ENCODE peak calls at places on chromosomes 11 and 22, in nine cellular contexts. A is tibial nerve, H is ovary, T is SK-N-SH, Q is A549, C is sigmoid colon, J is suprapubic skin, O is transverse colon, G is K562. F is an unnamed sample.

GRCh38 chr11:74849525-74850391 is 99.1 kb downstream of the XRRA1 start:
- DNase-seq in J (no peak), O (no peak), C (no peak), G (no peak), A (no peak), Q (no peak), H (no peak), T (no peak), F (no peak)

GRCh38 chr11:101442171-101442570 is 141.6 kb downstream of the TRPC6 start:
- DNase-seq in H (no peak), Q (no peak), J (no peak), G (no peak), C (no peak), T (no peak), O (no peak), A (no peak), F (no peak)

GRCh38 chr11:63937713-63938480 is 905 bp upstream of the NAA40 start:
- DNase-seq in Q (no peak), G (peak; percentile 59), O (peak; percentile 32), J (no peak), H (peak; percentile 46), C (no peak), A (no peak), T (peak; percentile 50), F (no peak)

GRCh38 chr11:46315033-46315738 is 32.1 kb upstream of the DGKZ start:
- DNase-seq in A (peak; percentile 52), H (peak; percentile 65), J (peak; percentile 84), O (peak; percentile 72), Q (peak; percentile 87), C (peak; percentile 78), G (peak; percentile 91), T (peak; percentile 94), F (peak; percentile 78)

GRCh38 chr22:47260551-47260950 is 498.1 kb downstream of the TBC1D22A start:
- DNase-seq in H (no peak), O (no peak), Q (no peak), T (no peak), G (no peak), J (no peak), A (no peak), C (no peak), F (no peak)

GRCh38 chr11:61090521-61090920 is 11.8 kb upstream of the CD5 start:
- DNase-seq in O (no peak), J (no peak), C (no peak), A (no peak), H (no peak), G (no peak), T (no peak), Q (no peak), F (no peak)

GRCh38 chr11:111910637-111911562 is 670 bp downstream of the CRYAB start:
- DNase-seq in C (no peak), G (peak; percentile 82), Q (no peak), A (no peak), H (no peak), J (no peak), O (no peak), T (no peak), F (no peak)

GRCh38 chr11:44387825-44388224 is 77.9 kb upstream of the ALX4 start:
- DNase-seq in Q (no peak), T (no peak), O (no peak), J (no peak), C (no peak), H (no peak), G (no peak), A (no peak), F (no peak)

GRCh38 chr11:66850588-66851250 is 6.1 kb upstream of the LRFN4 start:
- DNase-seq in O (no peak), Q (no peak), A (no peak), G (no peak), C (peak; percentile 60), H (no peak), J (peak; percentile 61), T (peak; percentile 22), F (no peak)
- TF ChIP-seq EP300 in O (no peak), Q (no peak), A (no peak), G (no peak), C (no peak), H (no peak), J (no peak), T (no peak), F (no peak)

GRCh38 chr11:122851366-122852011 is 13.2 kb downstream of the CRTAM start:
- DNase-seq in H (no peak), Q (no peak), T (no peak), G (no peak), O (no peak), C (no peak), A (no peak), J (no peak), F (no peak)
- TF ChIP-seq EP300 in H (no peak), Q (no peak), T (no peak), G (no peak), O (no peak), C (no peak), A (no peak), J (no peak), F (no peak)

GRCh38 chr11:777288-778255 is at the start of gene GATD1:
- DNase-seq in J (peak; percentile 93), A (peak; percentile 82), Q (peak; percentile 87), G (peak; percentile 99), C (peak; percentile 95), O (peak; percentile 95), H (peak; percentile 94), T (peak; percentile 100), F (peak; percentile 95)
- TF ChIP-seq EP300 in J (no peak), A (no peak), Q (no peak), G (no peak), C (no peak), O (no peak), H (no peak), T (no peak), F (no peak)

GRCh38 chr11:27229511-27230174 is 133.4 kb downstream of the CCDC34 start:
- DNase-seq in G (no peak), T (no peak), A (no peak), J (no peak), O (no peak), C (no peak), Q (no peak), H (no peak), F (no peak)
- TF ChIP-seq EP300 in G (no peak), T (no peak), A (no peak), J (no peak), O (no peak), C (peak; percentile 5), Q (no peak), H (no peak), F (no peak)

F was measured in stomach.